ENCODE peak calls at places on chromosomes 4 and X, in seven cellular contexts. One of them, this sample, is unnamed.

GRCh38 chr4:29805871-29806480 is 914.2 kb upstream of the PCDH7 start:
- DNase-seq in HL-60: no peak
- DNase-seq in sigmoid colon: no peak
- DNase-seq in skeletal muscle cell: no peak
- DNase-seq in GM23248: no peak
- DNase-seq in kidney: no peak
- DNase-seq in HCT116: no peak
- DNase-seq in this sample: no peak

GRCh38 chr4:164095313-164096110 is 601.0 kb downstream of the TMA16 start:
- DNase-seq in HL-60: no peak
- DNase-seq in skeletal muscle cell: no peak
- DNase-seq in kidney: no peak
- DNase-seq in GM23248: no peak
- DNase-seq in HCT116: no peak
- DNase-seq in sigmoid colon: no peak
- DNase-seq in this sample: no peak

GRCh38 chrX:46630141-46630540 is 56.6 kb downstream of the CHST7 start:
- DNase-seq in HL-60: no peak
- DNase-seq in sigmoid colon: no peak
- DNase-seq in HCT116: no peak
- DNase-seq in GM23248: peak; percentile 53
- DNase-seq in skeletal muscle cell: no peak
- DNase-seq in kidney: no peak
- DNase-seq in this sample: peak; percentile 31

GRCh38 chr4:182338731-182339130 is 95.5 kb downstream of the TENM3 start:
- DNase-seq in skeletal muscle cell: no peak
- DNase-seq in HCT116: no peak
- DNase-seq in kidney: no peak
- DNase-seq in GM23248: no peak
- DNase-seq in sigmoid colon: no peak
- DNase-seq in HL-60: no peak
- DNase-seq in this sample: peak; percentile 4

GRCh38 chr4:6868386-6868785 is 41.2 kb upstream of the TBC1D14 start:
- DNase-seq in HCT116: no peak
- DNase-seq in GM23248: no peak
- DNase-seq in HL-60: no peak
- DNase-seq in kidney: no peak
- DNase-seq in skeletal muscle cell: no peak
- DNase-seq in sigmoid colon: no peak
- DNase-seq in this sample: no peak

GRCh38 chr4:147842573-147842972 is 110.7 kb downstream of the ARHGAP10 start:
- DNase-seq in sigmoid colon: peak; percentile 86
- DNase-seq in HCT116: no peak
- DNase-seq in HL-60: no peak
- DNase-seq in skeletal muscle cell: peak; percentile 92
- DNase-seq in kidney: no peak
- DNase-seq in GM23248: peak; percentile 57
- DNase-seq in this sample: peak; percentile 84

GRCh38 chr4:150854600-150854999 is 160.5 kb downstream of the LRBA start:
- DNase-seq in skeletal muscle cell: no peak
- DNase-seq in sigmoid colon: no peak
- DNase-seq in GM23248: no peak
- DNase-seq in kidney: no peak
- DNase-seq in HL-60: no peak
- DNase-seq in HCT116: no peak
- DNase-seq in this sample: no peak

GRCh38 chr4:152591361-152591760 is 55.5 kb upstream of the FBXW7 start:
- DNase-seq in kidney: peak; percentile 76
- DNase-seq in GM23248: peak; percentile 71
- DNase-seq in HCT116: no peak
- DNase-seq in HL-60: no peak
- DNase-seq in sigmoid colon: peak; percentile 85
- DNase-seq in skeletal muscle cell: peak; percentile 67
- DNase-seq in this sample: peak; percentile 18

GRCh38 chr4:10698172-10698571 is 13.6 kb upstream of the CLNK start:
- DNase-seq in kidney: no peak
- DNase-seq in sigmoid colon: no peak
- DNase-seq in HCT116: no peak
- DNase-seq in HL-60: no peak
- DNase-seq in GM23248: no peak
- DNase-seq in skeletal muscle cell: no peak
- DNase-seq in this sample: no peak

GRCh38 chr4:20662851-20663250 is 37.4 kb upstream of the PACRGL start:
- DNase-seq in skeletal muscle cell: peak; percentile 19
- DNase-seq in GM23248: peak; percentile 37
- DNase-seq in kidney: no peak
- DNase-seq in HL-60: no peak
- DNase-seq in HCT116: no peak
- DNase-seq in sigmoid colon: no peak
- DNase-seq in this sample: peak; percentile 26

GRCh38 chr4:31108762-31109161 is 388.6 kb downstream of the PCDH7 start:
- DNase-seq in GM23248: no peak
- DNase-seq in sigmoid colon: no peak
- DNase-seq in HCT116: no peak
- DNase-seq in kidney: no peak
- DNase-seq in HL-60: no peak
- DNase-seq in skeletal muscle cell: no peak
- DNase-seq in this sample: no peak

GRCh38 chr4:33369366-33369899 is 2649.3 kb downstream of the PCDH7 start:
- DNase-seq in kidney: no peak
- DNase-seq in HCT116: peak; percentile 66
- DNase-seq in sigmoid colon: no peak
- DNase-seq in HL-60: no peak
- DNase-seq in GM23248: peak; percentile 58
- DNase-seq in skeletal muscle cell: peak; percentile 87
- DNase-seq in this sample: peak; percentile 66

GRCh38 chr4:39456946-39457763 is 1.6 kb downstream of the RPL9 start:
- DNase-seq in HCT116: no peak
- DNase-seq in skeletal muscle cell: no peak
- DNase-seq in sigmoid colon: no peak
- DNase-seq in GM23248: no peak
- DNase-seq in HL-60: no peak
- DNase-seq in kidney: no peak
- DNase-seq in this sample: no peak

GRCh38 chrX:16511776-16512400 is 138.1 kb upstream of the S100G start:
- DNase-seq in HL-60: no peak
- DNase-seq in skeletal muscle cell: no peak
- DNase-seq in kidney: no peak
- DNase-seq in GM23248: peak; percentile 21
- DNase-seq in HCT116: no peak
- DNase-seq in sigmoid colon: no peak
- DNase-seq in this sample: peak; percentile 25

GRCh38 chrX:34343001-34343400 is 210.9 kb upstream of the FAM47A start:
- DNase-seq in sigmoid colon: no peak
- DNase-seq in skeletal muscle cell: no peak
- DNase-seq in GM23248: no peak
- DNase-seq in HCT116: no peak
- DNase-seq in HL-60: no peak
- DNase-seq in kidney: no peak
- DNase-seq in this sample: no peak

GRCh38 chr4:149961876-149962597 is 116.2 kb upstream of the DCLK2 start:
- DNase-seq in GM23248: peak; percentile 59
- DNase-seq in kidney: no peak
- DNase-seq in sigmoid colon: no peak
- DNase-seq in HCT116: no peak
- DNase-seq in HL-60: no peak
- DNase-seq in skeletal muscle cell: peak; percentile 32
- DNase-seq in this sample: peak; percentile 60

GRCh38 chr4:86947494-86948120 is 12.8 kb downstream of the AFF1 start:
- DNase-seq in GM23248: no peak
- DNase-seq in skeletal muscle cell: no peak
- DNase-seq in HL-60: no peak
- DNase-seq in sigmoid colon: no peak
- DNase-seq in HCT116: no peak
- DNase-seq in kidney: no peak
- DNase-seq in this sample: no peak

GRCh38 chr4:76589872-76590846 is 155.1 kb downstream of the SHROOM3 start:
- DNase-seq in kidney: peak; percentile 84
- DNase-seq in skeletal muscle cell: peak; percentile 69
- DNase-seq in sigmoid colon: no peak
- DNase-seq in GM23248: peak; percentile 90
- DNase-seq in HL-60: no peak
- DNase-seq in HCT116: peak; percentile 39
- DNase-seq in this sample: peak; percentile 87

GRCh38 chr4:152352645-152353116 is 183.2 kb downstream of the FBXW7 start:
- DNase-seq in skeletal muscle cell: peak; percentile 97
- DNase-seq in kidney: peak; percentile 52
- DNase-seq in HCT116: peak; percentile 81
- DNase-seq in GM23248: peak; percentile 96
- DNase-seq in HL-60: no peak
- DNase-seq in sigmoid colon: peak; percentile 85
- DNase-seq in this sample: peak; percentile 98

GRCh38 chrX:456925-457768 is 70.4 kb upstream of the PPP2R3B start:
- DNase-seq in sigmoid colon: no peak
- DNase-seq in skeletal muscle cell: no peak
- DNase-seq in kidney: no peak
- DNase-seq in GM23248: no peak
- DNase-seq in HCT116: no peak
- DNase-seq in HL-60: no peak
- DNase-seq in this sample: no peak

GRCh38 chr4:111268769-111269414 is 646.0 kb upstream of the PITX2 start:
- DNase-seq in HCT116: no peak
- DNase-seq in kidney: no peak
- DNase-seq in HL-60: no peak
- DNase-seq in GM23248: peak; percentile 51
- DNase-seq in skeletal muscle cell: peak; percentile 26
- DNase-seq in sigmoid colon: no peak
- DNase-seq in this sample: peak; percentile 73

GRCh38 chrX:63750846-63751245 is 34.2 kb downstream of the ARHGEF9 start:
- DNase-seq in sigmoid colon: no peak
- DNase-seq in GM23248: no peak
- DNase-seq in skeletal muscle cell: no peak
- DNase-seq in HL-60: no peak
- DNase-seq in HCT116: no peak
- DNase-seq in kidney: no peak
- DNase-seq in this sample: no peak

GRCh38 chrX:63751481-63751880 is 33.5 kb downstream of the ARHGEF9 start:
- DNase-seq in kidney: no peak
- DNase-seq in HL-60: no peak
- DNase-seq in skeletal muscle cell: no peak
- DNase-seq in HCT116: no peak
- DNase-seq in sigmoid colon: no peak
- DNase-seq in GM23248: no peak
- DNase-seq in this sample: no peak

GRCh38 chrX:63754860-63755579 is 30.0 kb downstream of the ARHGEF9 start:
- DNase-seq in GM23248: peak; percentile 95
- DNase-seq in HL-60: peak; percentile 91
- DNase-seq in skeletal muscle cell: peak; percentile 87
- DNase-seq in sigmoid colon: peak; percentile 97
- DNase-seq in kidney: peak; percentile 97
- DNase-seq in HCT116: peak; percentile 76
- DNase-seq in this sample: peak; percentile 93

GRCh38 chrX:63754141-63754859 is 30.7 kb downstream of the ARHGEF9 start:
- DNase-seq in HCT116: no peak
- DNase-seq in skeletal muscle cell: no peak
- DNase-seq in sigmoid colon: no peak
- DNase-seq in kidney: no peak
- DNase-seq in GM23248: peak; percentile 59
- DNase-seq in HL-60: peak; percentile 40
- DNase-seq in this sample: peak; percentile 26

DNA sequence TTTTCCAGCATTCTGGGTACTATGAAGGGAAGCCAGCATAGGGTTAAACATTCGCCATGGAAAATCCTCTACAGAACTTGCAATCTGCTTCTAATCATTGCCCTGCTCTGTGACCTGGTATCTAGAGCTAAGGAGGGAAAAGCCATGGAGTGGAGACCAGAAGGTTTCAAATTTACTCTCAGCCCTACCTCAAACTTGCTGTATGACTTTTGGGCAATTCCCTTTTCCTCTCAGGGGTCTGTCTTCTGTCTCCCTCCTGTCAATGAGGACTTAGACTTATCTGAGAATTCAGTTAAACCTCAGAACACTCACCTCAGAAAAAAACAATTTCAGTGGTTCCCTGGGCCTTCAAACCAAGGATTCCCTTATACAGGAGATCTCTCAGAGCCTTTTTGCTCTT is 29.1 kb downstream of the ARHGEF9 start:
- DNase-seq in kidney: no peak
- DNase-seq in HCT116: no peak
- DNase-seq in GM23248: no peak
- DNase-seq in sigmoid colon: no peak
- DNase-seq in skeletal muscle cell: no peak
- DNase-seq in HL-60: no peak
- DNase-seq in this sample: no peak
- H3K4me3 ChIP-seq in kidney: peak overlapping the region; percentile 67
- H3K4me3 ChIP-seq in HCT116: peak overlapping the region; percentile 71
- H3K4me3 ChIP-seq in GM23248: peak overlapping the region; percentile 93
- H3K4me3 ChIP-seq in sigmoid colon: no peak overlapping the region
- H3K4me3 ChIP-seq in skeletal muscle cell: peak overlapping the region; percentile 31
- H3K4me3 ChIP-seq in HL-60: no peak overlapping the region
- H3K4me3 ChIP-seq in this sample: peak overlapping the region; percentile 43

DNA sequence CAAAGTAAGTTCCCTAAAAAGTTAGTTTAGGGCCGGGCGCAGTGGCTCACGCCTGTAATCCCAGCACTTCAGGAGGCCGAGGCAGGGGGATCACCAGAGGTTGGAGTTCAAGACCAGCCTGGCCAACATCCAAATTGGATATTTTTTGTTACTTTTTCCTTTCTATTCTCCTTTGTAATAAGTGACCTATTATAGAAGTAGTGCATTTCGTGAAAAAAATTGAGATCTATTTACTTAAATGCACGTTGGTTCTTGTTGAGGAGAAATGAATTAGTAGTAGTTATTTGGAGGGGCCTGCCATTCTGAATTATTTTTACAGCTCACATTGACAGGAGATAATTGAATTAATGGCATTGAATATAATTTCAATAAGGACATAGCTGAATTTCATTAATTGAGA is 22.3 kb upstream of the NDUFC1 start:
- DNase-seq in GM23248: no peak
- DNase-seq in sigmoid colon: no peak
- DNase-seq in skeletal muscle cell: no peak
- DNase-seq in HL-60: no peak
- DNase-seq in HCT116: no peak
- DNase-seq in kidney: no peak
- DNase-seq in this sample: no peak
- H3K4me3 ChIP-seq in GM23248: no peak overlapping the region
- H3K4me3 ChIP-seq in sigmoid colon: no peak overlapping the region
- H3K4me3 ChIP-seq in skeletal muscle cell: no peak overlapping the region
- H3K4me3 ChIP-seq in HL-60: no peak overlapping the region
- H3K4me3 ChIP-seq in HCT116: no peak overlapping the region
- H3K4me3 ChIP-seq in kidney: no peak overlapping the region
- H3K4me3 ChIP-seq in this sample: no peak overlapping the region

DNA sequence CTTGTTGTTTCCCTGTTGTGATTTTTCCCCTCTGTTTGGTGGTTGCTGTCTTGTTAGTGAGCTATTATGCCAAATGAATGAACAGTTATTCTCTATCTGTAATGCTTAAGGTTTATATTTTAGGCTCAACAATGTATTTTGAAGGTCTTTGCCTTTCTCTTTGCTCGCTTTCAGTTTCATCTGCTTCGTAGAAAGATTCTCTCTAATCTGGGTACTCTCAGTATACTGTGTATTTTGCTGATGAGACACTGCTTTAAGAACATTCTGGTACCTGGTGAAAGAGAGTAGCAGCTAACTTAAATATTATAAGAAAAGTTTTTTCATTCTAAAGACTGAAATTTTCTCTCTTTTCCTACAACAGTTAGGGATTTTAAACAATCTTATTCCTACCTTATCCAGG is 1274.7 kb upstream of the PABPC4L start:
- DNase-seq in skeletal muscle cell: no peak
- DNase-seq in kidney: no peak
- DNase-seq in GM23248: no peak
- DNase-seq in sigmoid colon: no peak
- DNase-seq in HCT116: no peak
- DNase-seq in HL-60: no peak
- DNase-seq in this sample: no peak
- H3K4me3 ChIP-seq in skeletal muscle cell: no peak overlapping the region
- H3K4me3 ChIP-seq in kidney: no peak overlapping the region
- H3K4me3 ChIP-seq in GM23248: no peak overlapping the region
- H3K4me3 ChIP-seq in sigmoid colon: no peak overlapping the region
- H3K4me3 ChIP-seq in HCT116: no peak overlapping the region
- H3K4me3 ChIP-seq in HL-60: no peak overlapping the region
- H3K4me3 ChIP-seq in this sample: no peak overlapping the region

GRCh38 chrX:139204903-139205667 is 325.5 kb upstream of the F9 start:
- DNase-seq in sigmoid colon: peak; percentile 70
- DNase-seq in HL-60: no peak
- DNase-seq in HCT116: no peak
- DNase-seq in GM23248: peak; percentile 63
- DNase-seq in skeletal muscle cell: no peak
- DNase-seq in kidney: peak; percentile 74
- DNase-seq in this sample: peak; percentile 19
- H3K4me3 ChIP-seq in sigmoid colon: peak overlapping the region; percentile 23
- H3K4me3 ChIP-seq in HL-60: peak overlapping the region; percentile 18
- H3K4me3 ChIP-seq in HCT116: no peak overlapping the region
- H3K4me3 ChIP-seq in GM23248: peak overlapping the region; percentile 76
- H3K4me3 ChIP-seq in skeletal muscle cell: peak overlapping the region; percentile 46
- H3K4me3 ChIP-seq in kidney: peak overlapping the region; percentile 52
- H3K4me3 ChIP-seq in this sample: peak overlapping the region; percentile 66

This sample was measured in fibroblast of the aortic adventitia.